ENCODE peak calls at places on chromosomes 1 and 21, in eight cellular contexts. U is cardiac muscle cell; O is GM23338; B is CD8-positive, alpha-beta T cell; A is astrocyte of the spinal cord; J is H7; G is K562; C is AG04449. S is an unnamed sample.

GRCh38 chr1:117605164-117605810 is 561 bp upstream of the TENT5C start:
- DNase-seq in O (peak), A (peak), J (no peak), C (no peak), U (peak), B (no peak), G (no peak), S (no peak)

GRCh38 chr1:29647581-29647980 is 411.3 kb downstream of the PTPRU start:
- DNase-seq in O (no peak), A (no peak), C (no peak), B (no peak), U (no peak), G (no peak), J (no peak), S (no peak)

GRCh38 chr1:41537788-41538351 is 53.4 kb upstream of the EDN2 start:
- DNase-seq in O (no peak), J (no peak), A (peak), G (no peak), U (peak), B (no peak), C (peak), S (peak)

GRCh38 chr21:38544681-38545080 is 46.4 kb upstream of the ERG start:
- DNase-seq in U (no peak), G (no peak), O (no peak), C (no peak), A (no peak), B (no peak), J (no peak), S (no peak)

GRCh38 chr1:93810316-93810715 is 68.7 kb downstream of the DNTTIP2 start:
- DNase-seq in J (no peak), A (no peak), O (no peak), U (no peak), B (no peak), G (no peak), C (no peak), S (no peak)

GRCh38 chr1:42316292-42316691 is 18.7 kb downstream of the FOXJ3 start:
- DNase-seq in C (no peak), G (no peak), O (no peak), B (no peak), A (no peak), J (no peak), U (no peak), S (no peak)

GRCh38 chr21:32193066-32193465 is 85.8 kb downstream of the MIS18A start:
- DNase-seq in C (no peak), U (no peak), O (no peak), J (no peak), G (no peak), B (no peak), A (no peak), S (no peak)

GRCh38 chr21:46065215-46065992 is 32.5 kb upstream of the COL6A2 start:
- DNase-seq in J (peak), C (no peak), U (no peak), A (peak), O (no peak), G (no peak), B (no peak), S (no peak)

GRCh38 chr1:67532452-67533216 is 102.4 kb upstream of the SERBP1 start:
- DNase-seq in G (peak), O (peak), B (no peak), J (peak), C (peak), A (peak), U (peak), S (peak)

GRCh38 chr21:45405819-45406762 is 1.1 kb downstream of the COL18A1 start:
- DNase-seq in G (no peak), A (peak), U (peak), O (peak), C (no peak), B (no peak), J (peak), S (no peak)

GRCh38 chr1:4395676-4396075 is 258.7 kb upstream of the AJAP1 start:
- DNase-seq in C (no peak), B (no peak), A (no peak), O (no peak), U (no peak), G (no peak), J (no peak), S (no peak)

GRCh38 chr1:5779608-5780323 is 212.5 kb downstream of the NPHP4 start:
- DNase-seq in U (no peak), O (no peak), G (no peak), B (no peak), C (no peak), A (no peak), J (no peak), S (no peak)

GRCh38 chr1:155093938-155094621 is 15.4 kb downstream of the EFNA3 start:
- DNase-seq in C (no peak), J (peak), U (peak), A (peak), O (peak), B (no peak), G (peak), S (no peak)

GRCh38 chr1:180156631-180157091 is 2.0 kb downstream of the QSOX1 start:
- DNase-seq in C (no peak), B (no peak), J (no peak), A (peak), O (no peak), G (no peak), U (no peak), S (no peak)
- H3K4me3 ChIP-seq in C (peak), B (no peak), J (no peak), A (no peak), O (peak), G (no peak), U (no peak), S (peak)

DNA sequence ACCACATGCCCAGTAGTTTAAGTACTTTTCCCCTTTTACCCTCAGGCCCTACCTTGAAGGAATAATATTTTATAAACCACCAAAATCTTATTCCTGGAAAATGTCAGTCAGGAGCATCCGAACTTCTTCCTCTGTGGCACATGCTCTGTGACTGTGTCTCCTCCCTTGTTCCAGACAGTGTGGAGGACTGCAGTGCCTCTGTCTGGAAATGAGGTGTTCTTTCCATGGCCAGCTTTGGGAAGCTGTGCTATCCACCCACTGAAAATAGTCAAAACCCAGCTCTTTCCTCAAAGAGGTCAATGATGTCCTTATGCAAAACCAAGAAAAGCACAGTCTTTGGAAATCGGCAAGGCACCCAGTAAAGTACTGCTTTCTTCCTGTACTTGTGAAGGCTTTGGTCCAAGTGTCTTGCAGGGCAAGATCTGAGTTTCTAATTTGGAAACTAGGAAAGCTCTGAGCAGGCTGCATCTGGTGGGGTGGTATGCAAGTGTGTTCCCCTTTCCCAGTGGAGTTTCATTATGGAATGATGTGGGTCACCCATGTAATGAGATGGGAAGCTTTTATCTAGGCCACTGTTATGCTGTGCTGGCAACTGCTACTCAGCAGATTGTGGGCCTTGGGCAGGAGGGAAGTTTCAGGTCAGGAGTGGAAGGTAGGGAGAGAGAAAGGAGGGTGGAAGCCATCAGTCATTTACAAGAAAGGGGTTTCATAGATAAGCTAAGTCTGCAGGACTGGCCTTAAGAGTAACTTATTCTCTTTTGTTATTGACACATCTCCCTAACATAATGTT is 6.0 kb downstream of the KIAA0040 start:
- DNase-seq in U (no peak), G (no peak), A (no peak), J (no peak), O (no peak), B (no peak), C (no peak), S (no peak)
- H3K4me3 ChIP-seq in U (no peak), G (no peak), A (no peak), J (no peak), O (no peak), B (no peak), C (no peak), S (no peak)

GRCh38 chr1:151512326-151512725 is 1.1 kb downstream of the CGN start:
- DNase-seq in A (no peak), J (no peak), O (no peak), G (no peak), C (no peak), B (no peak), U (no peak), S (no peak)
- H3K4me3 ChIP-seq in A (no peak), J (peak), O (peak), G (no peak), C (no peak), B (peak), U (peak), S (no peak)

GRCh38 chr1:220992705-220993052 is 113.4 kb downstream of the HLX start:
- DNase-seq in J (peak), A (no peak), O (no peak), C (no peak), B (no peak), G (no peak), U (no peak), S (no peak)
- H3K4me3 ChIP-seq in J (no peak), A (no peak), O (no peak), C (no peak), B (no peak), G (no peak), U (no peak), S (no peak)

GRCh38 chr1:207321045-207321789 is at the start of gene CD55:
- DNase-seq in O (peak), C (no peak), A (peak), J (peak), B (peak), G (peak), U (peak), S (peak)

GRCh38 chr1:207321790-207322530 is 482 bp downstream of the CD55 start:
- DNase-seq in C (no peak), O (peak), B (no peak), J (no peak), A (peak), U (peak), G (no peak), S (no peak)

GRCh38 chr1:207327994-207328393 is 6.5 kb downstream of the CD55 start:
- DNase-seq in U (no peak), A (peak), B (no peak), C (peak), J (no peak), O (no peak), G (no peak), S (peak)

GRCh38 chr1:207319207-207319606 is 2.3 kb upstream of the CD55 start:
- DNase-seq in O (no peak), J (no peak), C (no peak), A (no peak), B (no peak), G (no peak), U (no peak), S (no peak)

DNA sequence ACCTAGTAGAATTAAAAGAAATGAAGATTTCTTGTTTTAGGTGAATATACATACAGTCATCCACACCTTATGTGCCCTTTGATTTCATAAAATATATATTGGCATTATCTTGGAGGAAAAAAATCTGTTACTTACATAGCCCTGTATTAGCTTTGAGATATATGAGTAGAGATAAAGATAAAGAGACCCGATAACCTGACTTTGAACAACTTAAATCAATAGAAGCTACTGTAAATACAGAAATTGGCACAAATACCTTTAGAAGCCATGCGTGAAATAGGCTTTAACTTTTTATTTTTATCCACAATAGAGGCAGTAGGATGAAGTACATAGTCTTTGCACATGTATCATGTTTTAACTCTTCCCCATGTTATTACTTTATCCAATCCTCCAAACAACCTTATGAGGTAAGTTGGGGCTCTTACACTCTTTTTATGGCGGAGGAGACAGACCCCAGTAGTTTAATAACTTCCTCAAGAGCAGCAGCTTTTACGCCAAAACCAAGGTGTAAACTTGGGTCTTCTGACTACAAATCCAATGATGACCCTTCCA is 2.0 kb downstream of the CD55 start:
- DNase-seq in U (no peak), G (no peak), C (no peak), A (no peak), O (no peak), J (no peak), B (no peak), S (no peak)
- H3K4me3 ChIP-seq in U (no peak), G (peak), C (no peak), A (no peak), O (no peak), J (no peak), B (peak), S (peak)

GRCh38 chr1:25568090-25568833 is 24.9 kb downstream of the LDLRAP1 start:
- DNase-seq in C (no peak), O (peak), U (no peak), A (peak), J (peak), B (no peak), G (no peak), S (no peak)
- H3K4me3 ChIP-seq in C (no peak), O (no peak), U (no peak), A (no peak), J (no peak), B (no peak), G (no peak), S (no peak)